ENCODE peak calls at places on chromosomes 11 and 22, in seven cellular contexts. R is mesendoderm, L is body of pancreas, F is dermis microvascular lymphatic vessel endothelial cell, I is NCI-H524 treated with DMSO at 0.1 percent for 48 hours, K is T-helper 1 cell, M is H9. U is an unnamed sample.

GRCh38 chr11:12938590-12939247 is 70.4 kb upstream of the RASSF10 start:
- DNase-seq in R (no peak), L (no peak), F (no peak), I (no peak), K (no peak), M (no peak), U (no peak)

GRCh38 chr11:133977067-133977681 is 20.4 kb upstream of the IGSF9B start:
- DNase-seq in R (no peak), L (no peak), F (no peak), I (no peak), K (no peak), M (no peak), U (no peak)

GRCh38 chr11:75514596-75514995 is 11.1 kb downstream of the GDPD5 start:
- DNase-seq in R (no peak), L (no peak), F (no peak), I (no peak), K (no peak), M (no peak), U (no peak)

GRCh38 chr11:110801328-110801727 is 89.1 kb upstream of the ARHGAP20 start:
- DNase-seq in R (no peak), L (peak; percentile 25), F (no peak), I (no peak), K (no peak), M (no peak), U (no peak)

GRCh38 chr11:107821199-107821926 is 37.2 kb downstream of the SLC35F2 start:
- DNase-seq in R (no peak), L (no peak), F (no peak), I (no peak), K (no peak), M (no peak), U (no peak)

GRCh38 chr11:66081505-66081904 is 11.4 kb downstream of the PACS1 start:
- DNase-seq in R (no peak), L (peak; percentile 83), F (no peak), I (no peak), K (peak; percentile 79), M (no peak), U (peak; percentile 67)

GRCh38 chr11:64753380-64754123 is 6.2 kb downstream of the PYGM start:
- DNase-seq in R (no peak), L (no peak), F (no peak), I (no peak), K (no peak), M (peak; percentile 67), U (no peak)

GRCh38 chr22:50196256-50196655 is 4.6 kb upstream of the SELENOO start:
- DNase-seq in R (no peak), L (no peak), F (no peak), I (no peak), K (no peak), M (no peak), U (no peak)

GRCh38 chr11:107182983-107183382 is 164.7 kb upstream of the GUCY1A2 start:
- DNase-seq in R (no peak), L (no peak), F (no peak), I (no peak), K (no peak), M (no peak), U (no peak)

GRCh38 chr11:114307524-114308203 is 11.5 kb downstream of the NNMT start:
- DNase-seq in R (no peak), L (peak; percentile 49), F (peak; percentile 88), I (no peak), K (no peak), M (no peak), U (no peak)

GRCh38 chr11:47606731-47607130 is 12.5 kb upstream of the C1QTNF4 start:
- DNase-seq in R (peak; percentile 35), L (no peak), F (no peak), I (no peak), K (no peak), M (no peak), U (no peak)

GRCh38 chr11:68657021-68657780 is 27.1 kb upstream of the GAL start:
- DNase-seq in R (no peak), L (no peak), F (no peak), I (no peak), K (no peak), M (no peak), U (no peak)

GRCh38 chr11:84384637-84385227 is 1098.6 kb upstream of the CCDC90B start:
- DNase-seq in R (peak; percentile 64), L (peak; percentile 68), F (peak; percentile 17), I (no peak), K (peak; percentile 0), M (peak; percentile 42), U (no peak)

GRCh38 chr11:22130462-22131053 is 62.3 kb upstream of the ANO5 start:
- DNase-seq in R (peak; percentile 40), L (no peak), F (no peak), I (peak; percentile 26), K (no peak), M (no peak), U (no peak)

GRCh38 chr11:56782167-56782847 is 33.8 kb upstream of the OR9G4 start:
- DNase-seq in R (no peak), L (no peak), F (no peak), I (no peak), K (no peak), M (no peak), U (no peak)

GRCh38 chr11:25981998-25982397 is 349.9 kb upstream of the ANO3 start:
- DNase-seq in R (peak; percentile 69), L (peak; percentile 33), F (peak; percentile 3), I (no peak), K (no peak), M (no peak), U (no peak)

U was measured in central memory CD8-positive, alpha-beta T cell.